ENCODE peak calls at places on chromosome 16, in nine cellular contexts. L is suprapubic skin, E is ovary, M is adipocyte, J is activated T-helper 1 cell treated with Interleukin-2 at 50 U/mL for 16 hours, V is NCI-H187, U is A172, N is GM12864, P is osteocyte. K is an unnamed sample.
A peak's percentile ranks its signal among the peaks of the same experiment; 100 is the strongest.

GRCh38 chr16:69399361-69399760 is 13.6 kb upstream of the TERF2 start:
- DNase-seq in L (no peak), E (no peak), M (no peak), J (no peak), V (no peak), U (no peak), N (no peak), P (no peak), K (no peak)

GRCh38 chr16:12600536-12601256 is 203.0 kb downstream of the CPPED1 start:
- DNase-seq in L (no peak), E (no peak), M (no peak), J (no peak), V (no peak), U (no peak), N (no peak), P (peak; percentile 67), K (no peak)

GRCh38 chr16:4944333-4945281 is 7.7 kb upstream of the PPL start:
- DNase-seq in L (peak; percentile 96), E (peak; percentile 98), M (peak; percentile 98), J (no peak), V (no peak), U (peak; percentile 99), N (no peak), P (peak; percentile 99), K (no peak)

GRCh38 chr16:73219176-73219575 is 171.2 kb upstream of the ZFHX3 start:
- DNase-seq in L (no peak), E (no peak), M (no peak), J (no peak), V (no peak), U (no peak), N (no peak), P (no peak), K (no peak)

GRCh38 chr16:57094911-57095310 is 2.5 kb downstream of the CPNE2 start:
- DNase-seq in L (no peak), E (no peak), M (no peak), J (no peak), V (no peak), U (no peak), N (no peak), P (no peak), K (no peak)

GRCh38 chr16:11994187-11995119 is 17.9 kb downstream of the SNX29 start:
- DNase-seq in L (no peak), E (no peak), M (no peak), J (no peak), V (no peak), U (peak; percentile 29), N (no peak), P (no peak), K (no peak)

GRCh38 chr16:60137891-60138290 is 1403.8 kb upstream of the GOT2 start:
- DNase-seq in L (no peak), E (no peak), M (no peak), J (no peak), V (no peak), U (peak; percentile 26), N (no peak), P (no peak), K (no peak)

GRCh38 chr16:81181013-81181720 is 57.3 kb upstream of the BCO1 start:
- DNase-seq in L (peak; percentile 94), E (peak; percentile 86), M (peak; percentile 96), J (no peak), V (peak; percentile 66), U (peak; percentile 99), N (no peak), P (peak; percentile 91), K (no peak)

GRCh38 chr16:4021070-4021779 is 95.0 kb downstream of the ADCY9 start:
- DNase-seq in L (no peak), E (no peak), M (no peak), J (no peak), V (peak; percentile 73), U (no peak), N (no peak), P (no peak), K (no peak)

GRCh38 chr16:61366006-61366405 is 670.2 kb downstream of the CDH8 start:
- DNase-seq in L (no peak), E (no peak), M (no peak), J (no peak), V (no peak), U (no peak), N (no peak), P (no peak), K (no peak)

GRCh38 chr16:83307206-83307990 is 500.4 kb upstream of the HSBP1 start:
- DNase-seq in L (no peak), E (no peak), M (no peak), J (no peak), V (no peak), U (no peak), N (no peak), P (no peak), K (no peak)

GRCh38 chr16:7313170-7313569 is 19.5 kb upstream of the RBFOX1 start:
- DNase-seq in L (no peak), E (no peak), M (no peak), J (no peak), V (no peak), U (no peak), N (no peak), P (no peak), K (no peak)

GRCh38 chr16:49608095-49608494 is 234.5 kb downstream of the C16orf78 start:
- DNase-seq in L (no peak), E (no peak), M (peak; percentile 38), J (no peak), V (no peak), U (no peak), N (no peak), P (no peak), K (no peak)

GRCh38 chr16:80543162-80543561 is 2.4 kb downstream of the DYNLRB2 start:
- DNase-seq in L (no peak), E (no peak), M (no peak), J (no peak), V (no peak), U (no peak), N (no peak), P (no peak), K (no peak)

GRCh38 chr16:57372372-57373116 is at the start of gene CX3CL1:
- DNase-seq in L (peak; percentile 76), E (peak; percentile 48), M (peak; percentile 59), J (no peak), V (no peak), U (peak; percentile 40), N (no peak), P (no peak), K (no peak)

GRCh38 chr16:80806957-80807356 is 2.6 kb upstream of the CDYL2 start:
- DNase-seq in L (no peak), E (no peak), M (peak; percentile 15), J (peak; percentile 22), V (no peak), U (peak; percentile 86), N (no peak), P (no peak), K (no peak)

GRCh38 chr16:85891776-85892166 is 7.2 kb upstream of the IRF8 start:
- DNase-seq in L (no peak), E (no peak), M (no peak), J (no peak), V (no peak), U (no peak), N (no peak), P (no peak), K (no peak)

GRCh38 chr16:728131-728889 is 1.4 kb downstream of the HAGHL start:
- DNase-seq in L (no peak), E (no peak), M (peak; percentile 79), J (peak; percentile 47), V (no peak), U (peak; percentile 83), N (no peak), P (peak; percentile 84), K (peak; percentile 71)

GRCh38 chr16:48546774-48547173 is 63.2 kb downstream of the N4BP1 start:
- DNase-seq in L (no peak), E (no peak), M (no peak), J (no peak), V (no peak), U (no peak), N (no peak), P (no peak), K (no peak)

GRCh38 chr16:81035975-81036750 is 521 bp downstream of the ATMIN start:
- DNase-seq in L (peak; percentile 62), E (no peak), M (peak; percentile 64), J (no peak), V (no peak), U (peak; percentile 11), N (no peak), P (no peak), K (no peak)

GRCh38 chr16:66521951-66522771 is 27.8 kb downstream of the TK2 start:
- DNase-seq in L (no peak), E (no peak), M (peak; percentile 37), J (peak; percentile 81), V (no peak), U (peak; percentile 100), N (peak; percentile 90), P (no peak), K (peak; percentile 62)

GRCh38 chr16:86772671-86773338 is 194.5 kb downstream of the FOXL1 start:
- DNase-seq in L (peak; percentile 41), E (no peak), M (peak; percentile 72), J (no peak), V (no peak), U (peak; percentile 98), N (no peak), P (no peak), K (no peak)

GRCh38 chr16:57699481-57699880 is 4.9 kb downstream of the DRC7 start:
- DNase-seq in L (peak; percentile 20), E (no peak), M (no peak), J (no peak), V (no peak), U (no peak), N (no peak), P (no peak), K (no peak)

GRCh38 chr16:79599256-79599836 is 1.2 kb downstream of the MAF start:
- DNase-seq in L (peak; percentile 68), E (peak; percentile 68), M (peak; percentile 4), J (no peak), V (no peak), U (no peak), N (no peak), P (no peak), K (peak; percentile 27)

GRCh38 chr16:69404275-69404805 is 18.5 kb upstream of the TERF2 start:
- DNase-seq in L (no peak), E (no peak), M (peak; percentile 70), J (no peak), V (no peak), U (peak; percentile 94), N (no peak), P (no peak), K (no peak)

GRCh38 chr16:9966569-9967157 is 215.6 kb downstream of the GRIN2A start:
- DNase-seq in L (no peak), E (no peak), M (no peak), J (no peak), V (no peak), U (peak; percentile 20), N (peak; percentile 21), P (no peak), K (no peak)

GRCh38 chr16:4213721-4214120 is 28.2 kb downstream of the SRL start:
- DNase-seq in L (no peak), E (no peak), M (no peak), J (no peak), V (no peak), U (no peak), N (no peak), P (no peak), K (no peak)

GRCh38 chr16:18932243-18932997 is 6.2 kb upstream of the SMG1 start:
- DNase-seq in L (no peak), E (no peak), M (peak; percentile 58), J (no peak), V (no peak), U (peak; percentile 72), N (no peak), P (no peak), K (no peak)

GRCh38 chr16:50747206-50747956 is 5.5 kb downstream of the CYLD start:
- DNase-seq in L (no peak), E (no peak), M (no peak), J (no peak), V (peak; percentile 6), U (peak; percentile 13), N (peak; percentile 33), P (no peak), K (no peak)

GRCh38 chr16:86872126-86872525 is 293.8 kb downstream of the FOXL1 start:
- DNase-seq in L (no peak), E (no peak), M (no peak), J (no peak), V (no peak), U (no peak), N (no peak), P (no peak), K (no peak)

GRCh38 chr16:12896562-12896961 is 4.8 kb upstream of the SHISA9 start:
- DNase-seq in L (no peak), E (no peak), M (peak; percentile 39), J (no peak), V (no peak), U (peak; percentile 57), N (peak; percentile 10), P (no peak), K (no peak)